ENCODE peak calls at places on chromosomes 11 and 22, in four cellular contexts. Z is renal cortical epithelial cell; A is CD4-positive, alpha-beta T cell; H is nucleus accumbens. T is an unnamed sample.
A peak's percentile ranks its signal among the peaks of the same experiment; 100 is the strongest.

GRCh38 chr11:11081273-11081672 is 223.4 kb upstream of the ZBED5 start:
- DNase-seq in Z (peak; percentile 43), A (no peak), H (no peak), T (no peak)

GRCh38 chr11:95495722-95496121 is 264.7 kb upstream of the SESN3 start:
- DNase-seq in Z (no peak), A (no peak), H (no peak), T (no peak)

GRCh38 chr11:77634724-77635123 is 2.9 kb downstream of the CLNS1A start:
- DNase-seq in Z (no peak), A (no peak), H (no peak), T (no peak)

GRCh38 chr22:28250036-28250695 is 331.1 kb upstream of the PITPNB start:
- DNase-seq in Z (no peak), A (no peak), H (no peak), T (no peak)

GRCh38 chr11:9301720-9302119 is 12.7 kb downstream of the TMEM41B start:
- DNase-seq in Z (no peak), A (no peak), H (no peak), T (no peak)

GRCh38 chr11:129286813-129287212 is 88.8 kb upstream of the BARX2 start:
- DNase-seq in Z (no peak), A (no peak), H (no peak), T (no peak)

GRCh38 chr11:128507936-128508335 is 79.4 kb downstream of the ETS1 start:
- DNase-seq in Z (no peak), A (no peak), H (no peak), T (no peak)

GRCh38 chr11:15625691-15626090 is 511.0 kb downstream of the INSC start:
- DNase-seq in Z (peak; percentile 68), A (no peak), H (no peak), T (no peak)

GRCh38 chr11:62402226-62402625 is 16.6 kb upstream of the SCGB1A1 start:
- DNase-seq in Z (no peak), A (peak; percentile 14), H (no peak), T (no peak)

GRCh38 chr11:10498426-10499250 is 42.3 kb downstream of the RNF141 start:
- DNase-seq in Z (no peak), A (no peak), H (no peak), T (no peak)

GRCh38 chr11:79397252-79397651 is 43.6 kb downstream of the TENM4 start:
- DNase-seq in Z (no peak), A (no peak), H (no peak), T (no peak)

GRCh38 chr11:86395061-86395551 is 20.4 kb downstream of the CCDC81 start:
- DNase-seq in Z (peak; percentile 74), A (no peak), H (no peak), T (peak; percentile 3)

GRCh38 chr11:12137005-12137690 is 26.8 kb downstream of the MICAL2 start:
- DNase-seq in Z (no peak), A (no peak), H (no peak), T (no peak)

GRCh38 chr11:126011220-126011619 is 51.4 kb downstream of the CDON start:
- DNase-seq in Z (no peak), A (no peak), H (no peak), T (no peak)